ENCODE peak calls at places on chromosomes 12 and 14, in ten cellular contexts. L is A549; I is effector CD8-positive, alpha-beta T cell; J is activated CD8-positive, alpha-beta T cell treated with anti-CD3 and anti-CD28 coated beads for 36 hours; Y is LHCN-M2; O is testis; Z is adrenal gland; V is uterus; K is COR-L47; T is stomach. F is an unnamed sample.

GRCh38 chr12:65741662-65742480 is 82.4 kb upstream of the HMGA2 start:
- DNase-seq in L (peak), I (no peak), J (peak), Y (peak), O (no peak), Z (no peak), V (peak), K (no peak), T (no peak), F (peak)

GRCh38 chr12:121748571-121749265 is 36.2 kb downstream of the TMEM120B start:
- DNase-seq in L (peak), I (no peak), J (no peak), Y (peak), O (peak), Z (peak), V (peak), K (no peak), T (no peak), F (peak)

GRCh38 chr14:86168376-86168775 is 638.4 kb downstream of the FLRT2 start:
- DNase-seq in L (no peak), I (no peak), J (no peak), Y (no peak), O (no peak), Z (no peak), V (no peak), K (no peak), T (no peak), F (no peak)

GRCh38 chr12:67220065-67220464 is 49.1 kb upstream of the CAND1 start:
- DNase-seq in L (peak), I (no peak), J (no peak), Y (peak), O (peak), Z (peak), V (no peak), K (peak), T (no peak), F (no peak)

GRCh38 chr12:77998236-77998786 is 167.6 kb downstream of the NAV3 start:
- DNase-seq in L (no peak), I (no peak), J (no peak), Y (no peak), O (no peak), Z (no peak), V (no peak), K (no peak), T (no peak), F (no peak)

GRCh38 chr12:124674937-124675336 is 107.5 kb upstream of the NCOR2 start:
- DNase-seq in L (no peak), I (no peak), J (no peak), Y (no peak), O (no peak), Z (no peak), V (no peak), K (no peak), T (no peak), F (no peak)

GRCh38 chr12:31342314-31342713 is 16.4 kb upstream of the SINHCAF start:
- DNase-seq in L (no peak), I (no peak), J (no peak), Y (no peak), O (no peak), Z (no peak), V (no peak), K (no peak), T (no peak), F (no peak)

GRCh38 chr12:53059434-53060063 is 9.7 kb downstream of the TNS2 start:
- DNase-seq in L (no peak), I (no peak), J (no peak), Y (no peak), O (no peak), Z (no peak), V (no peak), K (no peak), T (no peak), F (no peak)

GRCh38 chr12:401235-402126 is at the start of gene CCDC77:
- DNase-seq in L (peak), I (no peak), J (peak), Y (peak), O (peak), Z (peak), V (peak), K (no peak), T (peak), F (peak)

GRCh38 chr14:93286212-93286890 is 46.5 kb downstream of the BTBD7 start:
- DNase-seq in L (peak), I (no peak), J (no peak), Y (peak), O (no peak), Z (no peak), V (no peak), K (no peak), T (no peak), F (no peak)

GRCh38 chr14:63787995-63788946 is 60.4 kb upstream of the SGPP1 start:
- DNase-seq in L (no peak), I (no peak), J (no peak), Y (peak), O (no peak), Z (no peak), V (no peak), K (no peak), T (no peak), F (no peak)

GRCh38 chr12:63098851-63099250 is 52.1 kb downstream of the AVPR1A start:
- DNase-seq in L (peak), I (no peak), J (no peak), Y (no peak), O (no peak), Z (no peak), V (no peak), K (peak), T (no peak), F (no peak)

GRCh38 chr14:64303471-64303917 is 9.3 kb upstream of the ESR2 start:
- DNase-seq in L (peak), I (no peak), J (no peak), Y (peak), O (no peak), Z (no peak), V (no peak), K (peak), T (no peak), F (peak)

GRCh38 chr14:99727096-99727870 is 43.2 kb downstream of the CYP46A1 start:
- DNase-seq in L (no peak), I (no peak), J (no peak), Y (no peak), O (no peak), Z (peak), V (no peak), K (no peak), T (peak), F (no peak)

GRCh38 chr12:4012977-4013968 is 140.1 kb upstream of the PARP11 start:
- DNase-seq in L (no peak), I (no peak), J (no peak), Y (no peak), O (no peak), Z (no peak), V (no peak), K (no peak), T (no peak), F (no peak)

GRCh38 chr14:35821546-35822411 is 4.4 kb upstream of the BRMS1L start:
- DNase-seq in L (peak), I (no peak), J (peak), Y (peak), O (no peak), Z (no peak), V (no peak), K (peak), T (no peak), F (peak)

GRCh38 chr14:54354096-54354495 is 42.7 kb upstream of the CDKN3 start:
- DNase-seq in L (no peak), I (no peak), J (no peak), Y (no peak), O (no peak), Z (no peak), V (no peak), K (no peak), T (no peak), F (no peak)

GRCh38 chr14:89004195-89004594 is 179.7 kb downstream of the TTC8 start:
- DNase-seq in L (no peak), I (no peak), J (no peak), Y (no peak), O (no peak), Z (no peak), V (no peak), K (no peak), T (no peak), F (no peak)

GRCh38 chr14:52802597-52802996 is 11.2 kb upstream of the GNPNAT1 start:
- DNase-seq in L (peak), I (no peak), J (no peak), Y (peak), O (no peak), Z (no peak), V (no peak), K (no peak), T (no peak), F (peak)

GRCh38 chr14:58915646-58916045 is 272.8 kb upstream of the DAAM1 start:
- DNase-seq in L (no peak), I (no peak), J (no peak), Y (peak), O (no peak), Z (no peak), V (no peak), K (no peak), T (no peak), F (no peak)

GRCh38 chr12:93375906-93376305 is 1.8 kb upstream of the NUDT4 start:
- DNase-seq in L (no peak), I (no peak), J (no peak), Y (no peak), O (no peak), Z (no peak), V (no peak), K (no peak), T (no peak), F (no peak)

GRCh38 chr12:6860942-6861341 is 6.4 kb upstream of the TPI1 start:
- DNase-seq in L (no peak), I (no peak), J (no peak), Y (no peak), O (no peak), Z (no peak), V (no peak), K (no peak), T (no peak), F (no peak)

GRCh38 chr14:64209428-64210165 is 84.6 kb downstream of the ESR2 start:
- DNase-seq in L (no peak), I (no peak), J (no peak), Y (no peak), O (peak), Z (no peak), V (peak), K (no peak), T (no peak), F (peak)

GRCh38 chr12:54891717-54892478 is 37.6 kb downstream of the MUCL1 start:
- DNase-seq in L (peak), I (no peak), J (no peak), Y (no peak), O (no peak), Z (no peak), V (no peak), K (no peak), T (peak), F (peak)

GRCh38 chr12:81992461-81992860 is 233.3 kb upstream of the PPFIA2 start:
- DNase-seq in L (peak), I (peak), J (peak), Y (no peak), O (peak), Z (no peak), V (no peak), K (peak), T (peak), F (peak)

GRCh38 chr14:93748208-93749080 is 39.8 kb downstream of the PRIMA1 start:
- DNase-seq in L (no peak), I (no peak), J (no peak), Y (no peak), O (peak), Z (no peak), V (no peak), K (no peak), T (peak), F (no peak)

GRCh38 chr14:77660754-77661153 is 44.3 kb upstream of the SPTLC2 start:
- DNase-seq in L (no peak), I (no peak), J (no peak), Y (no peak), O (no peak), Z (no peak), V (no peak), K (peak), T (no peak), F (peak)

GRCh38 chr14:38208825-38209562 is 1.3 kb downstream of the SSTR1 start:
- DNase-seq in L (no peak), I (no peak), J (peak), Y (peak), O (no peak), Z (no peak), V (no peak), K (peak), T (peak), F (peak)

GRCh38 chr12:15963271-15963670 is 52.1 kb downstream of the DERA start:
- DNase-seq in L (no peak), I (no peak), J (no peak), Y (peak), O (no peak), Z (no peak), V (no peak), K (no peak), T (no peak), F (peak)

GRCh38 chr14:22646570-22647254 is 2.6 kb upstream of the OR6J1 start:
- DNase-seq in L (peak), I (no peak), J (no peak), Y (peak), O (no peak), Z (no peak), V (no peak), K (no peak), T (no peak), F (peak)

GRCh38 chr14:93736378-93737014 is 51.8 kb downstream of the PRIMA1 start:
- DNase-seq in L (peak), I (no peak), J (peak), Y (no peak), O (no peak), Z (no peak), V (no peak), K (no peak), T (peak), F (no peak)

GRCh38 chr14:53634793-53635192 is 321.8 kb downstream of the BMP4 start:
- DNase-seq in L (no peak), I (no peak), J (no peak), Y (no peak), O (no peak), Z (no peak), V (no peak), K (no peak), T (no peak), F (no peak)

GRCh38 chr14:58717211-58717610 is 79.4 kb downstream of the DACT1 start:
- DNase-seq in L (no peak), I (no peak), J (no peak), Y (no peak), O (no peak), Z (no peak), V (no peak), K (no peak), T (no peak), F (no peak)

GRCh38 chr12:6724409-6724797 is 557 bp downstream of the COPS7A start:
- DNase-seq in L (peak), I (no peak), J (peak), Y (no peak), O (no peak), Z (peak), V (no peak), K (no peak), T (peak), F (peak)

GRCh38 chr14:90491868-90492560 is 95.2 kb downstream of the CALM1 start:
- DNase-seq in L (no peak), I (no peak), J (no peak), Y (no peak), O (no peak), Z (no peak), V (peak), K (no peak), T (no peak), F (no peak)

GRCh38 chr14:104819361-104819771 is 18.5 kb downstream of the ZBTB42 start:
- DNase-seq in L (no peak), I (no peak), J (no peak), Y (no peak), O (peak), Z (no peak), V (no peak), K (no peak), T (peak), F (no peak)

F was measured in astrocyte of the spinal cord.